ENCODE peak calls at places on chromosomes 2 and 18, in seven cellular contexts. X is H9, Z is IMR-90, E is neuronal stem cell, H is mesenchymal stem cell, I is H1, W is trophoblast cell. N is an unnamed sample.

GRCh38 chr2:72092099-72092498 is 55.6 kb downstream of the CYP26B1 start:
- DNase-seq in W (no peak), Z (no peak), H (no peak), E (no peak), I (no peak), X (no peak), N (no peak)

GRCh38 chr2:77087987-77088414 is 434.2 kb downstream of the LRRTM4 start:
- DNase-seq in W (no peak), Z (no peak), H (no peak), X (peak; percentile 83), I (no peak), E (no peak), N (peak; percentile 55)

GRCh38 chr2:70984228-70984575 is 5.8 kb downstream of the ANKRD53 start:
- DNase-seq in E (no peak), X (no peak), W (no peak), Z (no peak), I (no peak), H (no peak), N (no peak)

GRCh38 chr2:201855356-201855755 is 49.0 kb downstream of the CDK15 start:
- DNase-seq in W (no peak), Z (peak; percentile 27), E (no peak), I (no peak), H (peak; percentile 38), X (no peak), N (no peak)

GRCh38 chr18:58860747-58861224 is 3.9 kb upstream of the ZNF532 start:
- DNase-seq in W (no peak), I (no peak), Z (no peak), H (no peak), X (no peak), E (no peak), N (no peak)

GRCh38 chr2:175889557-175890355 is 112.3 kb downstream of the LNPK start:
- DNase-seq in H (no peak), I (no peak), X (no peak), E (no peak), W (no peak), Z (no peak), N (no peak)

GRCh38 chr2:38539086-38539485 is 63.6 kb downstream of the HNRNPLL start:
- DNase-seq in E (no peak), H (no peak), W (no peak), Z (no peak), X (peak; percentile 52), I (no peak), N (peak; percentile 54)

GRCh38 chr2:97727296-97727695 is 13.9 kb downstream of the ZAP70 start:
- DNase-seq in H (no peak), I (no peak), Z (no peak), W (no peak), E (no peak), X (no peak), N (no peak)

GRCh38 chr2:95401480-95401879 is 1.0 kb upstream of the FAHD2A start:
- DNase-seq in X (no peak), E (no peak), H (no peak), I (no peak), Z (no peak), W (no peak), N (no peak)

DNA sequence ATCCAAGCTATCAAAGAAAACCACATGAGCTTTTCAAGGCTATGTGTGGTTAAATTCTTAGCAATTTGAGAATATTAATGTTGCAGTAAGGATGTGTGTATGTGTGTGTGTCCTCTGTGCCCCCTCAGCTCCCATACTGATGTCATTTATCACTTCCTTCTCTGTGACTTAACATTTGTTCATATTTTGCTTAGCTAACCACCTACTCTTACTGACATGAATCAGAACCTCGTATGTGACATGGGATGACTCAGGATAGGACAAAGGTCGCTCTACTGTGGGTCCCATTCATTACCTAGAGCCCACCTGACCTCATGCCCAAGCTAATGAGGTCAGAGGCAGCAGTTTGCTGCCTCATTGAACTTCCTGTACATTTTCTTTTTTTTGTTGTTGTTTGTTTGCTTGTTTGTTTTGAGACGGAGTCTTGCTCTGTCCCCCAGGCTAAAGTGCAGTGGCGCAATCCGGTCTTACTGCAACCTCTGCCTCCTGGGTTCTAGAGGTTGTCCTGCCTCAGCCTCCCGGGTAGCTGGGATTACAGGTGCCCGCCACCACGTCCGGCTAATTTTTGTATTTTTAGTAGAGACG is 36.3 kb downstream of the MOGAT1 start:
- DNase-seq in W (peak; percentile 69), X (no peak), I (no peak), H (peak; percentile 75), E (no peak), Z (peak; percentile 87), N (no peak)
- H2AK5ac ChIP-seq in W (no peak overlapping the region), X (no peak overlapping the region), I (no peak overlapping the region), H (no peak overlapping the region), E (no peak overlapping the region), Z (peak overlapping the region; percentile 61), N (no peak overlapping the region)

GRCh38 chr2:239424337-239425045 is 23.7 kb upstream of the HDAC4 start:
- DNase-seq in X (no peak), W (no peak), H (no peak), E (no peak), I (no peak), Z (no peak), N (no peak)
- H3K23ac ChIP-seq in X (no peak overlapping the region), W (no peak overlapping the region), H (no peak overlapping the region), E (no peak overlapping the region), I (no peak overlapping the region), Z (no peak overlapping the region), N (no peak overlapping the region)

DNA sequence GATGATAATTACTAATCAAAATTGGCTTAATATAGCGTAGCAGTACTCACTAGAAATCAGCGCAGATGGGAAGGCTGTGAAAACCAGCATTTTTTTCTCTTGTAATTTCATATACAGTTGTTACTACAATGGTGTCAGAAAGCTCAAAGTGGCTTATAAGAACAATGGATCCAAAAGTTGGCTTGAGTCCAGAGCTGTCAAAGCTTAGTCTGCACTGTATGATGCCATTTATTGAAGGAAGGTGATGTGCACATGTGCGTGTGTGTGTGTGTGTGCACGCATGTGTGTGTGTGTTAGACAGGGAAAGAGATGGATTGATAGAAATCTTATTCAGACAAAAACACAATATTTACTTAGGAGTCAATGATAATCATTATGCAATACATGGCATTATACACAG is 341.3 kb downstream of the TGIF1 start:
- DNase-seq in X (no peak), Z (no peak), E (no peak), W (no peak), H (no peak), I (no peak), N (no peak)
- H2AK5ac ChIP-seq in X (no peak overlapping the region), Z (peak overlapping the region; percentile 35), E (no peak overlapping the region), W (no peak overlapping the region), H (no peak overlapping the region), I (no peak overlapping the region), N (no peak overlapping the region)

GRCh38 chr2:101114268-101114783 is 36.9 kb downstream of the TBC1D8 start:
- DNase-seq in H (no peak), Z (no peak), I (no peak), E (no peak), X (no peak), W (no peak), N (no peak)

GRCh38 chr2:101113441-101114267 is 37.5 kb downstream of the TBC1D8 start:
- DNase-seq in W (peak; percentile 94), I (peak; percentile 33), H (peak; percentile 93), X (peak; percentile 51), E (no peak), Z (peak; percentile 24), N (peak; percentile 76)

GRCh38 chr2:101115664-101116063 is 35.5 kb downstream of the TBC1D8 start:
- DNase-seq in H (no peak), I (no peak), W (no peak), X (no peak), Z (no peak), E (no peak), N (no peak)

GRCh38 chr2:101116348-101116747 is 34.8 kb downstream of the TBC1D8 start:
- DNase-seq in X (no peak), W (no peak), E (no peak), I (no peak), H (no peak), Z (no peak), N (no peak)

DNA sequence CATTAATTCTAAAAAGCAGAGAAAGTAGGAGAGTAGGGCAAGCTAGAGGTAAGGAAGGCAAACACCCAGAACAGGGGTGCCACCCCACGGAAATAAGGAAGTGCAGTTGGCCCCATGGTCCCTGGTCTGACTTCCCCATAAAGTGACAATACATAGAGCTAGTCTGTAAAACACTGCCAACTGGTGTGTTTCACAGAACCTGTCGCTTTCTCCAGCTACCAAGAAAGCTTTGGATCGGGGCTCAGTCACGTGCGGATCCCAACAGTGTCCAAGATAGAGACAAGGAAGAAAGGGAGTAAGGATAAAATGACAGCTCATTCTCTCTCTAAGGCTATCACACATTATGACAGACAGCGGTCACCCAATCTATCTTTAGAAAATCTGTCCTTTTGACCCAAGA is 36.4 kb downstream of the TBC1D8 start:
- DNase-seq in I (no peak), X (no peak), Z (no peak), H (no peak), W (no peak), E (no peak), N (no peak)
- H3K23ac ChIP-seq in I (no peak overlapping the region), X (no peak overlapping the region), Z (peak overlapping the region; percentile 45), H (no peak overlapping the region), W (no peak overlapping the region), E (no peak overlapping the region), N (no peak overlapping the region)

GRCh38 chr2:203437516-203437915 is 97.6 kb downstream of the RAPH1 start:
- DNase-seq in E (no peak), H (peak; percentile 34), X (no peak), Z (no peak), I (no peak), W (no peak), N (no peak)
- H2AK5ac ChIP-seq in E (no peak overlapping the region), H (no peak overlapping the region), X (no peak overlapping the region), Z (no peak overlapping the region), I (no peak overlapping the region), W (no peak overlapping the region), N (no peak overlapping the region)

DNA sequence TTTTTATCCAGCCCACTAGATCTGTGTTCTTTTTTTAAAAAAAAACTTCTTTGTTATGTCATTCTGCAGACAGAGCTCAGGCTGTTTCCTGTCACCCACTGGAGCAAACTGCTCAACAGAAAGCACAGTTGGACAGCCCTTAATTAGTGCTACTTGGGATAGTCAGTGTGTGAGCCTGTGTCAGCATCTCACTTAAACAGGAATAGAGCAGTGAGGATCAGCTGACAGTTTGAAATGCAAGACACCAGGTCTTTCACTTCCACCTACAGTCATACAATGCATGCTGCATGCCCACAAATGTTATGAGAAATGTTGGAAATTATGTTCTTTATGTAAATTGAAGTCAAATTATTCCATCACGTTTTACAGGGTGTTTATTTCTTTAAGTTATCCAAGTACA is 174.9 kb downstream of the NR4A2 start:
- DNase-seq in H (no peak), I (no peak), E (peak; percentile 53), Z (no peak), X (no peak), W (no peak), N (peak; percentile 22)
- H3K23ac ChIP-seq in H (no peak overlapping the region), I (no peak overlapping the region), E (no peak overlapping the region), Z (no peak overlapping the region), X (no peak overlapping the region), W (no peak overlapping the region), N (no peak overlapping the region)

DNA sequence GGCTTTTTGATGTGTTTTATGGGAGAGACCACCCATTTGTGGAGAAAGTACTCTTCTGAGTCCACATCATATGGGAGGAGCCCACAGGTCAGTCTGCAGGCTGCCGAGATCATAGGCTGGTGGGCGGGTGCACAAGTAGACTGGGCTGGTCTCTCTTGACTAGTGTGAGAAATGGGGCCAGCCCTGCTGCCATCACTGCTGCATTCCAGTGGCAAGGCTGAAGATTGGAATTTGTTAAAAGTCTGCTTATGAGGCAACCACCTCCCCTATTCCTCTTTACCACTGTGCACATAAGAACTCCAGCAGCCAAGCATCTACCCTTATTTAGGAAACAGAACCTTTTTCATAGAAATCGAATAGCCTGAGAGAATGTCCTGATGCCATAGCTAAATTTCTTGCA is 200.7 kb downstream of the DIS3L2 start:
- DNase-seq in H (peak; percentile 4), Z (peak; percentile 39), X (no peak), E (no peak), I (no peak), W (peak; percentile 70), N (no peak)
- H2AK5ac ChIP-seq in H (no peak overlapping the region), Z (no peak overlapping the region), X (no peak overlapping the region), E (no peak overlapping the region), I (no peak overlapping the region), W (no peak overlapping the region), N (no peak overlapping the region)